ENCODE peak calls at places on chromosome 6, in four cellular contexts. Q is K562, Z is HepG2, P is HCT116. S is an unnamed sample. For H3K9me3, the result is how much of the 10 kb centered on the place peaks cover.

GRCh38 chr6:34350100-34350936 is 42.2 kb downstream of the NUDT3 start:
- DNase-seq in Q (no peak), Z (no peak), P (no peak), S (no peak)

GRCh38 chr6:10414766-10415592 is at the start of gene TFAP2A:
- DNase-seq in Q (peak), Z (no peak), P (no peak), S (no peak)

GRCh38 chr6:28880894-28881780 is 42.6 kb downstream of the TRIM27 start:
- DNase-seq in Q (peak), Z (peak), P (peak), S (no peak)

GRCh38 chr6:115016593-115016992 is 673.8 kb upstream of the HS3ST5 start:
- DNase-seq in Q (no peak), Z (no peak), P (no peak), S (no peak)

GRCh38 chr6:48664850-48665249 is 553.9 kb upstream of the PTCHD4 start:
- DNase-seq in Q (no peak), Z (no peak), P (no peak), S (no peak)

GRCh38 chr6:140980265-140980887 is 1152.3 kb upstream of the GJE1 start:
- DNase-seq in Q (no peak), Z (no peak), P (no peak), S (no peak)

GRCh38 chr6:157432231-157432630 is 51.2 kb downstream of the ZDHHC14 start:
- DNase-seq in Q (no peak), Z (no peak), P (no peak), S (no peak)

GRCh38 chr6:125165256-125165655 is 11.7 kb downstream of the TPD52L1 start:
- DNase-seq in Q (no peak), Z (no peak), P (no peak), S (no peak)

GRCh38 chr6:40874495-40874894 is 164.5 kb downstream of the UNC5CL start:
- DNase-seq in Q (peak), Z (no peak), P (no peak), S (no peak)

GRCh38 chr6:161922631-161923119 is 648.8 kb upstream of the AGPAT4 start:
- DNase-seq in Q (peak), Z (peak), P (peak), S (peak)

GRCh38 chr6:163605388-163606097 is 191.0 kb downstream of the QKI start:
- DNase-seq in Q (no peak), Z (no peak), P (no peak), S (no peak)

GRCh38 chr6:11172501-11173337 is 59.7 kb downstream of the NEDD9 start:
- DNase-seq in Q (peak), Z (peak), P (peak), S (peak)

GRCh38 chr6:45970326-45970725 is 45.3 kb downstream of the CLIC5 start:
- DNase-seq in Q (no peak), Z (no peak), P (no peak), S (no peak)

GRCh38 chr6:2222275-2222842 is 23.0 kb downstream of the GMDS start:
- DNase-seq in Q (no peak), Z (no peak), P (no peak), S (no peak)

GRCh38 chr6:106398621-106399020 is 38.1 kb downstream of the CRYBG1 start:
- DNase-seq in Q (no peak), Z (no peak), P (no peak), S (no peak)

GRCh38 chr6:143034689-143035334 is 25.9 kb upstream of the AIG1 start:
- DNase-seq in Q (peak), Z (peak), P (no peak), S (no peak)

GRCh38 chr6:31087494-31088089 is 24.8 kb downstream of the C6orf15 start:
- DNase-seq in Q (peak), Z (peak), P (peak), S (no peak)

GRCh38 chr6:78911218-78911617 is 43.9 kb downstream of the IRAK1BP1 start:
- DNase-seq in Q (peak), Z (no peak), P (no peak), S (no peak)

GRCh38 chr6:12608016-12608860 is 108.3 kb upstream of the PHACTR1 start:
- DNase-seq in Q (no peak), Z (no peak), P (no peak), S (no peak)

GRCh38 chr6:116450769-116451740 is 10.1 kb upstream of the CALHM6 start:
- DNase-seq in Q (peak), Z (no peak), P (no peak), S (no peak)

GRCh38 chr6:10112871-10113584 is 301.8 kb downstream of the TFAP2A start:
- DNase-seq in Q (peak), Z (no peak), P (no peak), S (no peak)

GRCh38 chr6:7042056-7042653 is 65.6 kb upstream of the RREB1 start:
- DNase-seq in Q (peak), Z (peak), P (no peak), S (no peak)

GRCh38 chr6:170265655-170266054 is 25.2 kb downstream of the DLL1 start:
- DNase-seq in Q (peak), Z (peak), P (peak), S (no peak)

GRCh38 chr6:150334790-150335783 is 33.7 kb upstream of the IYD start:
- DNase-seq in Q (peak), Z (peak), P (peak), S (peak)

GRCh38 chr6:170031096-170031471 is 259.8 kb downstream of the DLL1 start:
- DNase-seq in Q (no peak), Z (no peak), P (no peak), S (no peak)

GRCh38 chr6:45438849-45439406 is 61.2 kb upstream of the SUPT3H start:
- DNase-seq in Q (peak), Z (no peak), P (peak), S (no peak)

GRCh38 chr6:142746524-142746923 is 198.5 kb downstream of the HIVEP2 start:
- DNase-seq in Q (peak), Z (peak), P (no peak), S (no peak)

GRCh38 chr6:134457941-134458340 is 140.0 kb upstream of the SGK1 start:
- DNase-seq in Q (peak), Z (no peak), P (no peak), S (no peak)

GRCh38 chr6:160036790-160037206 is 67.9 kb downstream of the IGF2R start:
- DNase-seq in Q (no peak), Z (no peak), P (no peak), S (no peak)

GRCh38 chr6:35084511-35085203 is 56.5 kb downstream of the TCP11 start:
- DNase-seq in Q (no peak), Z (no peak), P (no peak), S (no peak)

GRCh38 chr6:161476711-161477110 is 202.8 kb upstream of the AGPAT4 start:
- DNase-seq in Q (no peak), Z (no peak), P (no peak), S (no peak)

GRCh38 chr6:1569377-1569776 is 40.3 kb upstream of the FOXC1 start:
- DNase-seq in Q (no peak), Z (no peak), P (no peak), S (no peak)

GRCh38 chr6:26056583-26057350 is 30.5 kb upstream of the HFE start:
- DNase-seq in Q (peak), Z (peak), P (no peak), S (peak)

GRCh38 chr6:127319686-127320085 is 23.7 kb downstream of the ECHDC1 start:
- DNase-seq in Q (no peak), Z (no peak), P (no peak), S (no peak)

GRCh38 chr6:56525976-56526375 is 116.7 kb downstream of the DST start:
- DNase-seq in Q (no peak), Z (no peak), P (no peak), S (no peak)

GRCh38 chr6:103154779-103155572 is 1704.7 kb downstream of the HACE1 start:
- DNase-seq in Q (no peak), Z (no peak), P (no peak), S (no peak)

DNA sequence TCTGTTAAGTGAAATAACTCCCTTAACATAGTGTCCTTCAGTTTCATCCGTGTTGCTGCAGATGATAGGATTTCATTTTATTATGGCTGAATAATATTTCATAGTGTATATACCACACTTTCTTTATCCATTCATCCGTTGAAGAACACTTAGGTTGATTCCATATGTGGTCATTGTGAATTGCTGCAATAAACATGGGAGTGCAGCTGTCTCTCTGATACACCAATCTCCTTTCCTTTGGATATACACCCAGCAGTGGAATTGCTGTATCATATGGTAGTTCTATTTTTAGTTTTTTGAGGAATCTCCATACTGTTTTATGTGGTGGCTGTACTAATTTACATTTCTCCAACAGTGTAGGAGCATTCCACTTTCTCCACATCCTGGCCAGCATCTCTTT is 193.1 kb downstream of the SLC16A10 start:
- DNase-seq in Q (no peak), Z (no peak), P (no peak), S (no peak)
- H3K9me3 ChIP-seq in Q (under half), Z (under half), P (under half), S (under half)

DNA sequence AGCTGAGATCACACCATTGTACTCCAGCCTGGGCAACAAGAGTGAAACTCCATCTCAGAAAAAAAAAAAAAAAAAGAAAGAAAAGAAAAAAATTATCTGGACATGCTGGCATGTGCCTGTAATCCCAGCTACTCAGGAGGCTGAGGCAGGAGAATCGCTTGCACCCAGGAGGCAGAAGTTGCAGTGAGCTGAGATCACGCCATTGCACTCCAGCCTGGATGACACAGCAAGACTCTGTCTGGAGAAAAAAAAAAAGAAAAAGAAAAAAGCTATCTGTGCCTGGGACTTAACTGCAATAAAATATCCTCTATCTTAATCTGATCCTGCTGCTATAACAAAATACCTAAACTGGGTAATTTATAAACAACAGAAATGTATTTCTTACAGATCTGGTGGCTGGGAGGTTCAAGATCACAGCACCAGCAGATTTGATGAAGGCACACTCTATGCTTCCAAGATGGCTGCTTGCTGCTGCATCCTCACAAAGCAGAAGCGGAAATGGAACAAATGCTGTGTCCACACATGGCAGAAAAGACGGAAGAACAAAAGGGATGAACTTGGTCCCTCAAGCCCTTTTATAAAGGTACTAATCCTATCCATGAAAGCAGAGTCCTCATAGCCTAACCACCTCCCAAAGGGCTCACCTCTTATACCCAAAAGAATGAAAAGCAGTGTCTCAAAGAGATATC is 273.3 kb upstream of the JARID2 start:
- DNase-seq in Q (no peak), Z (no peak), P (no peak), S (no peak)
- TF ChIP-seq TCF7L2 in Q (no peak), Z (no peak), P (no peak), S (no peak)

DNA sequence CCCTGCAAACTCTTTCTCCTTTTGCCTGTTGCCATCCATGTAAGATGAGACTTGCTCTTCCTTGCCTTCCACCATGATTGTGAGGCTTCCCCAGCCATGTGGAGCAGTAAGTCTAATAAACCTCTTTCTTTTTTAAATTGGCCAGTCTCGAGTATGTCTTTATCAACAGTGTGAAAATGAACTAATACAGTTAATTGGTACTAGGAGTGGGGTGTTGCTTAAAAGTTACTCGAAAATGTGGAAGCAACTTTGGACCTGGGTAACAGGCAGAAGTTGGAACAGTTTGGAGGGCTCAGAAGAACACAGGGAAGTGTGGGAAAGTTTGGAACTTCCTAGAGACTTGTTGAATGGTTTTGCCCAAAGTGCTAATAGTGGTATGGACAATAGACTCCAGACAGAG is 359.2 kb upstream of the KHDRBS2 start:
- DNase-seq in Q (no peak), Z (no peak), P (no peak), S (no peak)
- H3K9me3 ChIP-seq in Q (under half), Z (half or more), P (under half), S (under half)

DNA sequence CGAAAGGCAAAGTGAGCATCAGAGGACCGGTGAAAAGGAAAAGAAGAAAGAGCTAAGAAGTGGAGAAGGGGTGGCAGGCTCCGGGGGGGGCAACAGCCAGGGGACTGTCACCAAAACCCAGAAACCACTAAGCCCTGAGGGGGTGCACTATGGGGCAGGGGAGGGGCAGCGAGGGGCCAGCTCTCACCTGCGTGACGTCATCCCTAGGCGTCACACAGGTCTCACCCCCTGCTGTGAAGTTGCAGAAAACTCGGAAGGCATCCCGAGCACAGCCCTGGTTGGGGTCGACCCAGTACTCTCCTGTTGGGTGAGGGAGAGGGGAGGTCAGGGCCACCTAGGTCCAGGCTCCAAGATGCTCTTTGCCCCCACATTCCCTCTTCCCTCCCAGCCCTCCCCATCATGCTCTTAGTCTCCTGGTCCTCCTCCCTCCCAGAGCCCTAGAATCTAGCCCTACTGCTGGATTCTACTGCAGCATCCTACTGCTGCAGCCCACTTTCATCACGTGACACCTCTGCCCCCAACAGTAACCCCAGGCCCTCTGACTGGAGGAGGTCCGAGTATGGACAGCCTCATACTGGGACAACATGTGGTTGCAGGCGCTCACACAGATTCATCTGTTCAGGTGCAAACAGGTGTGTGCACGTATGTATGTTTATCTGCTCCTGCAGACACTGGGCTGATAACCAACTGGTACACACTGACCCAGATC is 27.4 kb downstream of the COL11A2 start:
- DNase-seq in Q (no peak), Z (no peak), P (no peak), S (no peak)
- TF ChIP-seq TCF7L2 in Q (no peak), Z (no peak), P (no peak), S (no peak)

DNA sequence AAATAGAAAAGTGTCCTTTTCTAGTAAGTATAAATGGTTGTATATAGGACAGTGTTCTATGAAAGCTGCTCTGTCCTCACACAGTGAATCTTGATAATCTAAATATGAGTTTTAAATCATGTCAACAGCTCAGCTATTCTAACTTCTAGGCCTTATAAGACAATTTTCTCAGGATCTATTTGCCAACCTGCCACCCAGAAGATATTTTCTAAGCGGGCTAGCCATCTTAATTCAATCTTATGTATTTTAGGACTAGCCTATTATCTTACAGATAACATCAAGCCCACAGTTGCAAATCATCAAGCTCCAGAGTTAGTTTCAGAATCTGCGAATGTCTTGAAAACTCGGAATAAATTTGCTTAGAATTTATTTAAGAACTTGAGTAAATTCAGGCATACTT is 2.3 kb downstream of the SIM1 start:
- DNase-seq in Q (no peak), Z (no peak), P (no peak), S (no peak)
- H3K9me3 ChIP-seq in Q (under half), Z (under half), P (under half), S (under half)

GRCh38 chr6:130934848-130935585 is 107.8 kb downstream of the SMLR1 start:
- DNase-seq in Q (no peak), Z (peak), P (no peak), S (no peak)
- TF ChIP-seq TCF7L2 in Q (no peak), Z (no peak), P (no peak), S (no peak)

GRCh38 chr6:19317587-19317986 is 519.6 kb upstream of the ID4 start:
- DNase-seq in Q (peak), Z (no peak), P (no peak), S (no peak)
- H3K9me3 ChIP-seq in Q (under half), Z (half or more), P (under half), S (under half)

DNA sequence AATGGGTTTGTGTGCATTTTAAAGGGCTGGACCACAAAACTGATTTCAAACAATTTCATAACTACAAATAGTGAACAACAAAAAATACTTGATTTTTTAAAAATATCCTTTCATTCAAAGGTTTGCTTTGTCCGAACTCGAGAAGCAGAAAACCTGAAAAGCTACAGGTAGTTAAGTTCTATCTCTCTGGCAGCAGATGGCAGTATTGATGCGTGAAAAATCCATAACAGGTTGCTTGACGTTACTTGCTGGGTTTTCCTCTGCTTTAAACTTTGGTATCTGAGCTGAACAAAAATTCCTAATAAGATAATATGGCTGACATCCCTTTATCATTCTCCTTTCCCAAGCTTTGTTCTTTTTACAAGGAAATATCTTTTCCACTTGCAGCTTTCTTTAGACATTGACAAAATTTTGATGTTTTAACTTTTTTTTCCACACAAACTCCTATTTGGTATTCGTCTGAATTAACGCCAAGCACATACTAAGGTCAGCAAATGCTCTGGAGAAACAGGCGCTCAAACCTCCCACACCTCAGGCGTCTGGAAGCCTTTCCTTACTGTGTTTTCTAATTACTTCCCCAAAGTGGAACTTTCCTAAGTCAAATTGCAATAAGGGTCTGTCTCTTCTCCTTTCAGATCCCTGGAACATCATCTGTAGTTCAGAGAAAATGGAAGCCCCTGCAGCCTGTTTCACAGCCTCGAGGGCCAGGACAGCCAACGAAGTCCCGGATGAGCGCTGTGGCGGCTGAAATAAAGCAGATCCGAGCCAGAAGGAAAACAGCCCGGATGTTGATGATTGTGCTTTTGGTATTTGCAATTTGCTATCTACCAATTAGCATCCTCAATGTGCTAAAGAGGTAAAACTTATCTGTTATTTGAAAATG is 50.3 kb upstream of the GFRAL start:
- DNase-seq in Q (peak), Z (peak), P (peak), S (peak)
- TF ChIP-seq TCF7L2 in Q (no peak), Z (no peak), P (no peak), S (no peak)

GRCh38 chr6:3540980-3541379 is 84.1 kb upstream of the SLC22A23 start:
- DNase-seq in Q (no peak), Z (no peak), P (no peak), S (no peak)
- H3K9me3 ChIP-seq in Q (under half), Z (under half), P (under half), S (under half)